ENCODE peak calls at places on chromosomes 4 and X, in eight cellular contexts. E, F, N, H, Z, X, A and O are unnamed samples.

GRCh38 chr4:76968937-76969336 is 19.4 kb downstream of the SEPTIN11 start:
- DNase-seq in N (no peak), A (no peak), Z (no peak), F (no peak), X (no peak), H (no peak), E (no peak), O (no peak)

GRCh38 chrX:7149421-7149820 is 1.5 kb upstream of the PUDP start:
- DNase-seq in A (no peak), E (no peak), Z (no peak), X (no peak), N (no peak), F (no peak), H (no peak), O (peak; percentile 65)

GRCh38 chr4:5893591-5893990 is 705 bp upstream of the CRMP1 start:
- DNase-seq in H (no peak), E (no peak), N (no peak), A (no peak), Z (no peak), X (no peak), F (no peak), O (peak; percentile 35)

GRCh38 chr4:23855912-23856605 is 33.8 kb downstream of the PPARGC1A start:
- DNase-seq in Z (peak; percentile 79), F (no peak), X (no peak), N (peak; percentile 68), H (no peak), A (peak; percentile 70), E (no peak), O (no peak)

GRCh38 chr4:56410247-56410646 is 23.0 kb upstream of the AASDH start:
- DNase-seq in X (no peak), N (peak; percentile 98), Z (peak; percentile 98), H (no peak), F (peak; percentile 79), E (no peak), A (peak; percentile 97), O (no peak)

GRCh38 chr4:83490876-83491450 is 6.1 kb upstream of the ABRAXAS1 start:
- DNase-seq in H (peak; percentile 53), F (peak; percentile 49), A (no peak), Z (peak; percentile 37), N (peak; percentile 18), X (no peak), E (no peak), O (peak; percentile 61)

GRCh38 chrX:87489071-87489470 is 28.5 kb upstream of the KLHL4 start:
- DNase-seq in X (no peak), A (peak; percentile 8), N (no peak), F (no peak), E (no peak), H (no peak), Z (peak; percentile 36), O (no peak)

GRCh38 chr4:125198916-125199315 is 115.8 kb upstream of the FAT4 start:
- DNase-seq in A (peak; percentile 13), Z (peak; percentile 6), E (no peak), F (no peak), H (no peak), X (no peak), N (peak; percentile 37), O (no peak)

GRCh38 chr4:38787693-38788092 is 4.9 kb upstream of the TLR10 start:
- DNase-seq in H (no peak), N (no peak), F (peak; percentile 78), Z (no peak), E (no peak), X (no peak), A (no peak), O (no peak)

GRCh38 chr4:10577018-10577417 is 107.5 kb downstream of the CLNK start:
- DNase-seq in X (no peak), E (no peak), F (no peak), Z (no peak), A (no peak), H (no peak), N (no peak), O (no peak)

GRCh38 chr4:188714907-188715306 is 575.7 kb downstream of the TRIML1 start:
- DNase-seq in Z (no peak), A (peak; percentile 14), N (peak; percentile 83), H (no peak), X (no peak), E (no peak), F (no peak), O (no peak)

GRCh38 chrX:134761788-134762187 is 103.5 kb upstream of the PLAC1 start:
- DNase-seq in F (peak; percentile 27), X (no peak), N (no peak), Z (peak; percentile 27), H (no peak), A (no peak), E (no peak), O (peak; percentile 64)

GRCh38 chr4:41156574-41156973 is 57.8 kb downstream of the APBB2 start:
- DNase-seq in H (no peak), N (peak; percentile 74), F (peak; percentile 33), Z (peak; percentile 24), E (no peak), X (no peak), A (peak; percentile 75), O (no peak)

GRCh38 chr4:42151568-42152506 is 618 bp downstream of the BEND4 start:
- DNase-seq in A (no peak), Z (no peak), E (no peak), N (no peak), X (no peak), F (no peak), H (no peak), O (no peak)

GRCh38 chr4:34271479-34272355 is 1972.6 kb downstream of the ARAP2 start:
- DNase-seq in N (no peak), Z (no peak), H (no peak), X (no peak), F (no peak), A (no peak), E (no peak), O (no peak)

GRCh38 chrX:5431823-5432222 is 796.8 kb downstream of the NLGN4X start:
- DNase-seq in N (no peak), H (no peak), Z (no peak), X (no peak), E (no peak), F (no peak), A (no peak), O (no peak)

GRCh38 chr4:124279741-124280140 is 432.8 kb downstream of the ANKRD50 start:
- DNase-seq in Z (no peak), E (no peak), X (no peak), A (no peak), F (no peak), H (no peak), N (no peak), O (no peak)

GRCh38 chr4:173919196-173919595 is 364.3 kb downstream of the FBXO8 start:
- DNase-seq in N (peak; percentile 55), A (peak; percentile 47), F (no peak), X (no peak), E (no peak), H (no peak), Z (peak; percentile 70), O (no peak)

GRCh38 chrX:77014655-77015377 is 432.4 kb upstream of the FGF16 start:
- DNase-seq in N (no peak), E (no peak), X (no peak), F (peak; percentile 31), Z (no peak), H (no peak), A (no peak), O (peak; percentile 43)

GRCh38 chr4:40675166-40675565 is 45.5 kb upstream of the RBM47 start:
- DNase-seq in H (no peak), F (no peak), N (no peak), A (no peak), E (no peak), Z (no peak), X (no peak), O (no peak)

GRCh38 chr4:48778431-48779094 is 1.5 kb downstream of the FRYL start:
- DNase-seq in F (no peak), E (no peak), Z (peak; percentile 69), N (peak; percentile 57), X (no peak), H (peak; percentile 2), A (peak; percentile 59), O (peak; percentile 54)
- H3K9me3 ChIP-seq in F (no peaks in the 10 kb centered on the region), E (no peaks in the 10 kb centered on the region), Z (no peaks in the 10 kb centered on the region), N (no peaks in the 10 kb centered on the region), X (no peaks in the 10 kb centered on the region), H (no peaks in the 10 kb centered on the region), A (no peaks in the 10 kb centered on the region), O (no peaks in the 10 kb centered on the region)

DNA sequence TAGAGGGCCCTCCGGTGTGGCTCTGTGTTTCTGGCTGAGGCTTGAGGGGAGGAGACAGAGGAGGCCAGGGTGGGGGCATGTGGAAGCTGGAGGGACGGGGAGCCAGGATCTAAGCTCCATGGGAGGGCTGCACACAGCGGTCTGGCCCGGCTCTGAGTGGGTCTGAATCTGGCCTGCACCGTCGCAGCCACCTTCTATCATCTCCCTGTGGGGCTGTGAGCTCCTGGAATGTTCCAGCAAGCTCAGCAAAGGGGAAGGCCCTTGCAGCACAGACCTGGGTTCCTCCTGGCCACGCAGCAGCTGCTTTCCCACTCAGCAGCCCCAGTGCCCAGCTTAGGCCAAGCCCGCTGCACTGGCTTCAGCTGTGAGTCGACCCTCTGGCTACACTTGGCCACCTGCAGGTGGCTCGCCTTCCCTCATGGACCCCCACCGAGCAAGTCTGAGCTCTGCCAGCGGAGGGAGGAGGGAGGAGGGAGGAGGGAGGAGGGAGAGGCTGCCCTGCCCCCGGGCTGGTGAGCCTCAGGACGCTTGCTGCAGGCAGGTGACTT is 5.3 kb downstream of the NKX1-1 start:
- DNase-seq in X (no peak), H (no peak), Z (no peak), A (no peak), F (no peak), N (no peak), E (peak; percentile 55), O (no peak)
- H3K9me3 ChIP-seq in X (no peaks in the 10 kb centered on the region), H (peaks cover 21% of the 10 kb centered on the region), Z (peaks cover 2% of the 10 kb centered on the region), A (peaks cover 9% of the 10 kb centered on the region), F (no peaks in the 10 kb centered on the region), N (peaks cover 23% of the 10 kb centered on the region), E (peaks cover 2% of the 10 kb centered on the region), O (peaks cover 26% of the 10 kb centered on the region)

DNA sequence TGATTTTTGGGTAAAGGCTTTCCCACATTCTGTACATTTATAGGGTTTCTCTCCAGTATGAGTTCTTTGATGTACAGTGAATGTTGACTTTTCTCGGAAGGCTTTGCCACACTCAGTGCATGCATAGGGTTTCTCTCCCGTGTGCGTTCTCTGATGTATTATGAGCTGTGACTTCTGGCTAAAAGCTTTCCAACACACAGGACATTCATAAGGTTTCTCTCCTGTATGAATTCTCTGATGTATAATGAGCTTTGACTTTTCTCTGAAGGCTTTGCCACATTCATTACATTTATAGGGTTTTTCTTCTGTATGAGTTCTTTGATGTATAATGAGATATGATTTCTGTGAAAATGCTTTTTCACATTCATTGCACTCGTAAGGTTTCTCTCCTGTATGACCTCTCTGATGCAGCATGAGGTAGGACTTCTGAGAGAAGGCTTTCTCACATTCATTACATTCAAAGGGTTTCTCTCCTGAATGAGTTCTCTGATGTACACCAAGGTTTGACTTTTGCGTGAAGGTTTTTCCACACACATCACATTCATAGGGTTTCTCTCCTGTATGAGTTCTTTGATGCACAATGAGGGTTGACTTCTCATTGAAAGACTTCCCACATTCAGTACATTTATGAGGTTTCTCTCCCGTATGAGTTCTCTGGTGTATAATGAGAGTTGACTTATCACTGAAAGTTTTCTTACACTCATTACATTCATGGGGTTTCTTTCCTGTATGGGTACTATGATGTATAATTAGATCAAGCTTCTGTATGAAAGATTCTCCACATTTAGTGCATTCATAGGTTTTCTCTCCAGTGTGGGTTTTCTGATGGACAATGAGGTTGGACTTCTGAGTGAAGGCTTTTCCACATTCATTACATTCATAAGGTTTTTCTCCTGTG is 27.3 kb downstream of the ZNF182 start:
- DNase-seq in A (no peak), X (no peak), N (no peak), H (no peak), F (no peak), E (no peak), Z (no peak), O (no peak)
- H3K9me3 ChIP-seq in A (peaks cover 36% of the 10 kb centered on the region), X (peaks cover 65% of the 10 kb centered on the region), N (peaks cover 61% of the 10 kb centered on the region), H (peaks cover 82% of the 10 kb centered on the region), F (peaks cover 89% of the 10 kb centered on the region), E (peaks cover 6% of the 10 kb centered on the region), Z (no peaks in the 10 kb centered on the region), O (peaks cover 64% of the 10 kb centered on the region)

GRCh38 chrX:67892391-67892790 is 348.6 kb downstream of the AR start:
- DNase-seq in Z (no peak), F (no peak), A (no peak), H (no peak), X (no peak), E (no peak), N (no peak), O (no peak)
- H3K9me3 ChIP-seq in Z (no peaks in the 10 kb centered on the region), F (no peaks in the 10 kb centered on the region), A (no peaks in the 10 kb centered on the region), H (no peaks in the 10 kb centered on the region), X (peaks cover 40% of the 10 kb centered on the region), E (peaks cover 1% of the 10 kb centered on the region), N (peaks cover 12% of the 10 kb centered on the region), O (peaks cover 4% of the 10 kb centered on the region)